ENCODE peak calls at places on chromosomes 12 and 14, in ten cellular contexts. I, H, J, S, L, K, M, R, F and X are unnamed samples. For H3K4me1, the result is how much of the 10 kb centered on the place peaks cover.

GRCh38 chr12:104494137-104494815 is 37.5 kb downstream of the CHST11 start:
- DNase-seq in I (no peak), H (no peak), J (no peak), S (no peak), L (peak), K (peak), M (no peak), R (no peak), F (no peak), X (peak)

GRCh38 chr12:60333461-60333860 is 737.6 kb downstream of the SLC16A7 start:
- DNase-seq in I (no peak), H (no peak), J (no peak), S (no peak), L (no peak), K (no peak), M (no peak), R (no peak), F (no peak), X (no peak)

GRCh38 chr12:47100146-47100545 is 20.4 kb upstream of the AMIGO2 start:
- DNase-seq in I (no peak), H (no peak), J (no peak), S (no peak), L (no peak), K (no peak), M (no peak), R (no peak), F (no peak), X (no peak)

GRCh38 chr12:48917857-48918537 is 7.3 kb downstream of the FKBP11 start:
- DNase-seq in I (no peak), H (no peak), J (no peak), S (no peak), L (no peak), K (no peak), M (no peak), R (no peak), F (no peak), X (no peak)

GRCh38 chr12:121614872-121615467 is 11.4 kb upstream of the ORAI1 start:
- DNase-seq in I (no peak), H (no peak), J (no peak), S (no peak), L (no peak), K (no peak), M (no peak), R (no peak), F (no peak), X (no peak)

GRCh38 chr14:32576088-32576795 is 247.1 kb downstream of the AKAP6 start:
- DNase-seq in I (peak), H (peak), J (no peak), S (peak), L (peak), K (no peak), M (no peak), R (peak), F (peak), X (no peak)

GRCh38 chr14:57747036-57747435 is 118.9 kb downstream of the SLC35F4 start:
- DNase-seq in I (no peak), H (peak), J (no peak), S (no peak), L (no peak), K (no peak), M (no peak), R (peak), F (peak), X (no peak)

GRCh38 chr12:27973487-27973890 is 956 bp upstream of the PTHLH start:
- DNase-seq in I (no peak), H (no peak), J (no peak), S (peak), L (no peak), K (no peak), M (no peak), R (no peak), F (no peak), X (no peak)

GRCh38 chr12:92550661-92551060 is 152.1 kb upstream of the PLEKHG7 start:
- DNase-seq in I (no peak), H (no peak), J (no peak), S (no peak), L (no peak), K (no peak), M (no peak), R (no peak), F (no peak), X (no peak)

GRCh38 chr12:117718141-117718540 is 250.6 kb downstream of the KSR2 start:
- DNase-seq in I (no peak), H (no peak), J (no peak), S (no peak), L (no peak), K (no peak), M (no peak), R (no peak), F (no peak), X (no peak)

GRCh38 chr14:64878775-64879634 is 702 bp downstream of the SPTB start:
- DNase-seq in I (no peak), H (no peak), J (no peak), S (peak), L (peak), K (no peak), M (no peak), R (no peak), F (no peak), X (peak)

GRCh38 chr14:102554835-102555819 is 37.3 kb upstream of the RCOR1 start:
- DNase-seq in I (no peak), H (no peak), J (peak), S (peak), L (peak), K (peak), M (no peak), R (peak), F (peak), X (peak)

GRCh38 chr12:14260011-14260993 is 105.2 kb upstream of the ATF7IP start:
- DNase-seq in I (no peak), H (peak), J (no peak), S (peak), L (peak), K (peak), M (peak), R (peak), F (peak), X (peak)

GRCh38 chr14:36658091-36659009 is 3.3 kb upstream of the PAX9 start:
- DNase-seq in I (no peak), H (no peak), J (no peak), S (no peak), L (no peak), K (no peak), M (no peak), R (no peak), F (no peak), X (no peak)

GRCh38 chr12:115451785-115452736 is 768.1 kb upstream of the TBX3 start:
- DNase-seq in I (no peak), H (no peak), J (no peak), S (peak), L (peak), K (no peak), M (no peak), R (peak), F (no peak), X (peak)

GRCh38 chr12:10027311-10028099 is 3.0 kb upstream of the CLEC9A start:
- DNase-seq in I (no peak), H (no peak), J (no peak), S (no peak), L (no peak), K (no peak), M (no peak), R (no peak), F (no peak), X (no peak)

GRCh38 chr14:49692191-49692757 is 646 bp upstream of the KLHDC1 start:
- DNase-seq in I (no peak), H (no peak), J (no peak), S (no peak), L (no peak), K (no peak), M (no peak), R (no peak), F (no peak), X (no peak)

GRCh38 chr14:82951171-82951570 is 1417.5 kb upstream of the SEL1L start:
- DNase-seq in I (no peak), H (no peak), J (no peak), S (no peak), L (no peak), K (no peak), M (no peak), R (no peak), F (no peak), X (no peak)

GRCh38 chr12:805022-805632 is 52.7 kb downstream of the WNK1 start:
- DNase-seq in I (no peak), H (no peak), J (no peak), S (no peak), L (no peak), K (no peak), M (no peak), R (no peak), F (no peak), X (no peak)
- H3K4me1 ChIP-seq in I (under half), H (under half), J (half or more), S (under half), L (under half), K (under half), M (half or more), R (under half), F (under half), X (under half)

GRCh38 chr12:6340745-6341438 is 984 bp downstream of the TNFRSF1A start:
- DNase-seq in I (no peak), H (no peak), J (no peak), S (no peak), L (no peak), K (no peak), M (no peak), R (no peak), F (no peak), X (no peak)
- H3K4me1 ChIP-seq in I (half or more), H (half or more), J (half or more), S (under half), L (under half), K (under half), M (half or more), R (half or more), F (under half), X (under half)

GRCh38 chr12:6957151-6957701 is 6.1 kb downstream of the PTPN6 start:
- DNase-seq in I (no peak), H (no peak), J (no peak), S (no peak), L (no peak), K (no peak), M (no peak), R (no peak), F (no peak), X (no peak)
- H3K4me1 ChIP-seq in I (half or more), H (under half), J (half or more), S (under half), L (under half), K (under half), M (half or more), R (under half), F (under half), X (under half)

GRCh38 chr14:85573406-85573805 is 43.5 kb downstream of the FLRT2 start:
- DNase-seq in I (no peak), H (no peak), J (no peak), S (peak), L (no peak), K (no peak), M (no peak), R (no peak), F (no peak), X (no peak)

GRCh38 chr14:85575617-85575898 is 45.6 kb downstream of the FLRT2 start:
- DNase-seq in I (no peak), H (no peak), J (no peak), S (peak), L (no peak), K (no peak), M (no peak), R (no peak), F (no peak), X (no peak)

GRCh38 chr14:85576161-85576560 is 46.2 kb downstream of the FLRT2 start:
- DNase-seq in I (no peak), H (no peak), J (no peak), S (no peak), L (no peak), K (no peak), M (no peak), R (no peak), F (no peak), X (no peak)

GRCh38 chr14:85576848-85577541 is 47.1 kb downstream of the FLRT2 start:
- DNase-seq in I (no peak), H (no peak), J (no peak), S (no peak), L (no peak), K (no peak), M (no peak), R (no peak), F (no peak), X (no peak)

GRCh38 chr14:85574849-85575616 is 45.1 kb downstream of the FLRT2 start:
- DNase-seq in I (no peak), H (no peak), J (no peak), S (peak), L (no peak), K (no peak), M (no peak), R (no peak), F (no peak), X (no peak)
- H3K4me1 ChIP-seq in I (under half), H (under half), J (under half), S (under half), L (under half), K (under half), M (under half), R (under half), F (under half), X (under half)

DNA sequence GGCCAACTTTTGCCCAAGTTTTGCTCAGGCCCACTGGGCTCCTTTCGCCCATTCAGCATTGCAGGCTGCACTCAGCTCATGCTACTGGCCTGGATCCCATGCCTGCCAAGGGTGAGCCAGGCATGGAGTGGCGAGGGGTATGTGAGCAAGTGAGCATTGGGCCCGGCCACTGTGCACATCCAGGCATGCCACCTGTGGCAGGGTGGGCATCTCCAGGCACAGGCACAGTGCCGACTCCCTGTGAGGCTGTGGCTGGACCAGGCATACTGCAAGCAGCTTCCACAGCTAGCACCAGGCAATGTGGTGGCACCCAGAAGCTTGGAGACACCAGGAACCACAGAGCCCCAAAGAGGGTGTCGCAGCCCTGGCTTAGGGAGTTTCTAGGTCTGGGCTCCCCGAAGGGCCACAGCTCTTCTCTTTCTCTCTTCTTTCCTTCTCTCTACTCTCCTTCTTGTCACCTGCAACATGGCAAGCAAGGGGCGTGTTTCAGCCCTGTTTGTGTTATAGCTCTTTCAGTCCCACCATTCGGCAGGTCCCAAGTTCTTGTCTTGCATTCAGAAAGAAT is 15.6 kb downstream of the FAM186A start:
- DNase-seq in I (no peak), H (no peak), J (no peak), S (no peak), L (no peak), K (no peak), M (no peak), R (no peak), F (no peak), X (no peak)
- H3K4me1 ChIP-seq in I (under half), H (under half), J (under half), S (under half), L (under half), K (under half), M (under half), R (under half), F (under half), X (under half)